ENCODE peak calls at places on chromosomes 13 and 19, in five cellular contexts. P is fibroblast of pulmonary artery, Q is heart left ventricle, M is adrenal gland, H is breast epithelium. A is an unnamed sample.

GRCh38 chr13:55493297-55493696 is 1647.4 kb upstream of the PRR20A start:
- DNase-seq in P (no peak), Q (no peak), M (no peak), H (no peak), A (no peak)

GRCh38 chr13:98300956-98301641 is 124.0 kb upstream of the RNF113B start:
- DNase-seq in P (peak; percentile 40), Q (no peak), M (no peak), H (no peak), A (peak; percentile 29)

GRCh38 chr13:41788552-41788951 is 172.4 kb downstream of the VWA8 start:
- DNase-seq in P (peak; percentile 28), Q (peak; percentile 28), M (no peak), H (no peak), A (peak; percentile 85)

GRCh38 chr19:4829001-4829712 is 2.4 kb downstream of the TICAM1 start:
- DNase-seq in P (no peak), Q (no peak), M (no peak), H (no peak), A (no peak)

GRCh38 chr19:47109541-47110375 is 3.8 kb downstream of the ZC3H4 start:
- DNase-seq in P (peak; percentile 62), Q (no peak), M (no peak), H (no peak), A (peak; percentile 73)

GRCh38 chr13:94825507-94825906 is 113.2 kb upstream of the SOX21 start:
- DNase-seq in P (peak; percentile 55), Q (peak; percentile 49), M (peak; percentile 72), H (no peak), A (no peak)

GRCh38 chr19:28297036-28297435 is 915.9 kb downstream of the UQCRFS1 start:
- DNase-seq in P (no peak), Q (no peak), M (no peak), H (no peak), A (no peak)

GRCh38 chr13:42876810-42877550 is 95.6 kb downstream of the FAM216B start:
- DNase-seq in P (peak; percentile 89), Q (no peak), M (no peak), H (no peak), A (peak; percentile 80)

GRCh38 chr19:50435627-50436026 is 2.9 kb downstream of the MYBPC2 start:
- DNase-seq in P (no peak), Q (no peak), M (no peak), H (no peak), A (no peak)

GRCh38 chr19:53883231-53883661 is 1.2 kb downstream of the PRKCG start:
- DNase-seq in P (no peak), Q (no peak), M (no peak), H (no peak), A (no peak)

GRCh38 chr19:5036733-5037681 is 68.1 kb downstream of the KDM4B start:
- DNase-seq in P (peak; percentile 54), Q (no peak), M (no peak), H (no peak), A (peak; percentile 69)

GRCh38 chr19:2239771-2240770 is 3.4 kb downstream of the SF3A2 start:
- DNase-seq in P (peak; percentile 57), Q (no peak), M (peak; percentile 71), H (no peak), A (no peak)

GRCh38 chr19:40585677-40586422 is 9.2 kb downstream of the SHKBP1 start:
- DNase-seq in P (peak; percentile 84), Q (no peak), M (no peak), H (no peak), A (peak; percentile 90)

GRCh38 chr13:43153436-43154082 is 130.2 kb downstream of the DNAJC15 start:
- DNase-seq in P (peak; percentile 70), Q (no peak), M (no peak), H (no peak), A (peak; percentile 83)

GRCh38 chr13:96492758-96493157 is 402.9 kb downstream of the HS6ST3 start:
- DNase-seq in P (no peak), Q (no peak), M (no peak), H (no peak), A (no peak)

GRCh38 chr13:114151031-114151430 is 18.6 kb upstream of the RASA3 start:
- DNase-seq in P (no peak), Q (no peak), M (no peak), H (no peak), A (no peak)

GRCh38 chr13:64869539-64869938 is 2360.6 kb downstream of the PCDH9 start:
- DNase-seq in P (no peak), Q (no peak), M (no peak), H (no peak), A (peak; percentile 1)

GRCh38 chr13:52925221-52925620 is 76.8 kb upstream of the PCDH8 start:
- DNase-seq in P (no peak), Q (no peak), M (no peak), H (no peak), A (peak; percentile 45)

GRCh38 chr13:91172160-91172559 is 175.3 kb upstream of the MIR17HG start:
- DNase-seq in P (no peak), Q (no peak), M (no peak), H (no peak), A (no peak)

GRCh38 chr13:41231786-41232185 is 31.6 kb downstream of the MTRF1 start:
- DNase-seq in P (peak; percentile 61), Q (no peak), M (no peak), H (no peak), A (peak; percentile 54)

GRCh38 chr13:26502826-26503225 is 54.7 kb upstream of the WASF3 start:
- DNase-seq in P (peak; percentile 77), Q (peak; percentile 40), M (peak; percentile 54), H (no peak), A (peak; percentile 50)

GRCh38 chr19:1570836-1571235 is 2.7 kb upstream of the MEX3D start:
- DNase-seq in P (no peak), Q (no peak), M (no peak), H (no peak), A (no peak)

GRCh38 chr19:33795370-33796163 is 1.1 kb upstream of the KCTD15 start:
- DNase-seq in P (peak; percentile 90), Q (peak; percentile 91), M (peak; percentile 80), H (peak; percentile 77), A (peak; percentile 84)

GRCh38 chr13:42478531-42479156 is 95.3 kb upstream of the TNFSF11 start:
- DNase-seq in P (peak; percentile 63), Q (no peak), M (no peak), H (no peak), A (peak; percentile 56)

GRCh38 chr19:44003461-44004134 is 841 bp downstream of the ZNF230 start:
- DNase-seq in P (peak; percentile 6), Q (no peak), M (no peak), H (no peak), A (peak; percentile 20)

GRCh38 chr19:50607874-50608785 is 31.6 kb downstream of the SYT3 start:
- DNase-seq in P (peak; percentile 88), Q (peak; percentile 75), M (peak; percentile 90), H (no peak), A (peak; percentile 10)

GRCh38 chr13:79212064-79212619 is 193.9 kb downstream of the RBM26 start:
- DNase-seq in P (no peak), Q (no peak), M (no peak), H (no peak), A (no peak)

GRCh38 chr19:55066107-55066709 is 3.3 kb upstream of the RDH13 start:
- DNase-seq in P (no peak), Q (no peak), M (no peak), H (no peak), A (peak; percentile 53)

GRCh38 chr13:24279706-24280105 is 29.7 kb upstream of the C1QTNF9 start:
- DNase-seq in P (no peak), Q (no peak), M (peak; percentile 51), H (no peak), A (no peak)

GRCh38 chr19:376111-376470 is 31.5 kb upstream of the MIER2 start:
- DNase-seq in P (no peak), Q (no peak), M (no peak), H (no peak), A (no peak)

GRCh38 chr19:379796-380195 is 29.2 kb downstream of the C2CD4C start:
- DNase-seq in P (no peak), Q (no peak), M (no peak), H (no peak), A (no peak)

GRCh38 chr19:378706-379105 is 30.2 kb downstream of the C2CD4C start:
- DNase-seq in P (no peak), Q (no peak), M (no peak), H (peak; percentile 22), A (no peak)

GRCh38 chr19:375395-376110 is 31.0 kb upstream of the MIER2 start:
- DNase-seq in P (no peak), Q (no peak), M (no peak), H (no peak), A (no peak)

GRCh38 chr19:377801-378581 is 31.0 kb downstream of the C2CD4C start:
- DNase-seq in P (no peak), Q (no peak), M (no peak), H (no peak), A (no peak)
- TF ChIP-seq CTCF in P (no peak), Q (no peak), M (no peak), H (no peak), A (no peak)

GRCh38 chr19:6925801-6926751 is 38.7 kb downstream of the ADGRE1 start:
- DNase-seq in P (no peak), Q (no peak), M (no peak), H (no peak), A (no peak)
- H3K4me3 ChIP-seq in P (no peak overlapping the region), Q (no peak overlapping the region), M (no peak overlapping the region), H (no peak overlapping the region), A (no peak overlapping the region)

GRCh38 chr13:77740931-77741586 is 43.6 kb downstream of the SLAIN1 start:
- DNase-seq in P (no peak), Q (no peak), M (no peak), H (no peak), A (no peak)

GRCh38 chr13:77740097-77740496 is 42.6 kb downstream of the SLAIN1 start:
- DNase-seq in P (no peak), Q (no peak), M (no peak), H (no peak), A (no peak)

GRCh38 chr13:77749481-77749880 is 52.0 kb downstream of the SLAIN1 start:
- DNase-seq in P (no peak), Q (no peak), M (no peak), H (no peak), A (no peak)

GRCh38 chr13:77741587-77741972 is 44.1 kb downstream of the SLAIN1 start:
- DNase-seq in P (no peak), Q (no peak), M (no peak), H (no peak), A (no peak)

DNA sequence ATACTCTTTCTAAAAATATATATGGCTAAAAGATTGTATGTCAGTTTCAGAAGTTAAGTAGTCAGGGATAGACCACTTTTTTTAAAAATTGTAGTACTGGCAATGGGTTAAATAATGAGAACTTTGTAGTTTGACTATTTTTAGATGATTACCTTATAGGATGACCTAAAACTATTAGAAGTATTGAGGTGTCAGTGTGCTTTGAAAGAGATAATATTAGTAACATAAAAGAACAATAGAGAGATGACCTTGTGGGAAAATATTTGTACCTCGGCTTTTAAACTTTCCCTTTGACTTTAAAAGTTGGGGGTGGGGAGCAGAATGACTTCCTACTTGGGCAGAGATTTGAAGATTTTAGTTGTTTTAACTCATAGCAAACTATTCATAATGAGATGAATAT is 48.3 kb downstream of the SLAIN1 start:
- DNase-seq in P (no peak), Q (no peak), M (no peak), H (no peak), A (no peak)
- TF ChIP-seq CTCF in P (no peak), Q (no peak), M (no peak), H (no peak), A (no peak)

DNA sequence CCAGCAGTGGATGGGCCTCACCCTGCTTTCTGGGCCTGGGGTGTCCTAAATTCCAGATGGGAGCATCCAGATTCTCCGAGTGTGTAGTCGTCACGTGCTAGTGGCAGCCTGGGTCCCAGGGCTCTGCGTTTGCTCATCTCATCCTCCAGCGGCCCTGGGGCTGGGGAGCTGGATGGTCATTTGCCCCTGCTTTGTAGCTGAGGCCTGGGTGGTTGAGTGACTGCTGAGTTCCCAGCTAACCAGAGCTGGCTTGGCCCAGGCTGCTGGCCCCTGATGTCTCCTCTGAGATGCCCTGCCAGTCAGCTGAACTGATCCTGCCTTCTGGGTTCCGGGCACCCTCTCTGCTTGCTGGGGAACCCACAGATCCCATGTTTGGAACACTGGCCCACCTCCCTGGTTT is 22.5 kb upstream of the CRTC1 start:
- DNase-seq in P (no peak), Q (no peak), M (no peak), H (no peak), A (no peak)
- H3K4me3 ChIP-seq in P (no peak overlapping the region), Q (no peak overlapping the region), M (no peak overlapping the region), H (peak overlapping the region; percentile 51), A (no peak overlapping the region)

A was measured in epithelial cell of esophagus.